ENCODE peak calls at places on chromosomes 1 and 21, in four cellular contexts. One of them, this sample, is unnamed.

GRCh38 chr1:164720329-164721036 is 161.5 kb downstream of the PBX1 start:
- DNase-seq in fibroblast of pulmonary artery: no peak
- DNase-seq in tibial artery: no peak
- DNase-seq in dorsolateral prefrontal cortex: no peak
- DNase-seq in this sample: peak

GRCh38 chr1:77044133-77044849 is 174.9 kb downstream of the PIGK start:
- DNase-seq in fibroblast of pulmonary artery: no peak
- DNase-seq in tibial artery: no peak
- DNase-seq in dorsolateral prefrontal cortex: no peak
- DNase-seq in this sample: no peak

GRCh38 chr1:93554883-93555872 is 107.3 kb downstream of the FNBP1L start:
- DNase-seq in fibroblast of pulmonary artery: peak
- DNase-seq in tibial artery: no peak
- DNase-seq in dorsolateral prefrontal cortex: no peak
- DNase-seq in this sample: no peak

GRCh38 chr1:41359211-41360073 is 1.8 kb upstream of the FOXO6 start:
- DNase-seq in fibroblast of pulmonary artery: peak
- DNase-seq in tibial artery: peak
- DNase-seq in dorsolateral prefrontal cortex: no peak
- DNase-seq in this sample: no peak

GRCh38 chr1:18302788-18303413 is 177.8 kb upstream of the KLHDC7A start:
- DNase-seq in fibroblast of pulmonary artery: no peak
- DNase-seq in tibial artery: no peak
- DNase-seq in dorsolateral prefrontal cortex: no peak
- DNase-seq in this sample: no peak

GRCh38 chr1:62438163-62438562 is 1.3 kb downstream of the USP1 start:
- DNase-seq in fibroblast of pulmonary artery: peak
- DNase-seq in tibial artery: no peak
- DNase-seq in dorsolateral prefrontal cortex: no peak
- DNase-seq in this sample: no peak

GRCh38 chr1:215682232-215682631 is 115.1 kb downstream of the KCTD3 start:
- DNase-seq in fibroblast of pulmonary artery: no peak
- DNase-seq in tibial artery: no peak
- DNase-seq in dorsolateral prefrontal cortex: no peak
- DNase-seq in this sample: no peak

GRCh38 chr1:51288578-51288977 is 41.8 kb downstream of the TTC39A start:
- DNase-seq in fibroblast of pulmonary artery: no peak
- DNase-seq in tibial artery: no peak
- DNase-seq in dorsolateral prefrontal cortex: no peak
- DNase-seq in this sample: no peak

GRCh38 chr1:159581422-159581821 is 6.2 kb upstream of the APCS start:
- DNase-seq in fibroblast of pulmonary artery: peak
- DNase-seq in tibial artery: no peak
- DNase-seq in dorsolateral prefrontal cortex: no peak
- DNase-seq in this sample: no peak

GRCh38 chr1:89069955-89070354 is 4.9 kb upstream of the GBP1 start:
- DNase-seq in fibroblast of pulmonary artery: peak
- DNase-seq in tibial artery: no peak
- DNase-seq in dorsolateral prefrontal cortex: no peak
- DNase-seq in this sample: no peak

GRCh38 chr1:43286115-43286514 is 734 bp upstream of the C1orf210 start:
- DNase-seq in fibroblast of pulmonary artery: no peak
- DNase-seq in tibial artery: no peak
- DNase-seq in dorsolateral prefrontal cortex: no peak
- DNase-seq in this sample: no peak

GRCh38 chr21:29334717-29335428 is 36.2 kb downstream of the BACH1 start:
- DNase-seq in fibroblast of pulmonary artery: peak
- DNase-seq in tibial artery: no peak
- DNase-seq in dorsolateral prefrontal cortex: no peak
- DNase-seq in this sample: peak

GRCh38 chr1:30322859-30323257 is 400.5 kb downstream of the MATN1 start:
- DNase-seq in fibroblast of pulmonary artery: no peak
- DNase-seq in tibial artery: peak
- DNase-seq in dorsolateral prefrontal cortex: no peak
- DNase-seq in this sample: no peak

GRCh38 chr1:99496067-99496466 is 149.8 kb upstream of the PALMD start:
- DNase-seq in fibroblast of pulmonary artery: no peak
- DNase-seq in tibial artery: no peak
- DNase-seq in dorsolateral prefrontal cortex: no peak
- DNase-seq in this sample: no peak

GRCh38 chr1:180157108-180157507 is 2.4 kb downstream of the QSOX1 start:
- DNase-seq in fibroblast of pulmonary artery: peak
- DNase-seq in tibial artery: no peak
- DNase-seq in dorsolateral prefrontal cortex: no peak
- DNase-seq in this sample: no peak

GRCh38 chr1:183590225-183591191 is at the start of gene NCF2:
- DNase-seq in fibroblast of pulmonary artery: peak
- DNase-seq in tibial artery: no peak
- DNase-seq in dorsolateral prefrontal cortex: no peak
- DNase-seq in this sample: no peak

GRCh38 chr1:183586897-183587296 is 3.4 kb downstream of the NCF2 start:
- DNase-seq in fibroblast of pulmonary artery: no peak
- DNase-seq in tibial artery: no peak
- DNase-seq in dorsolateral prefrontal cortex: no peak
- DNase-seq in this sample: no peak

GRCh38 chr1:183589836-183590224 is 429 bp downstream of the NCF2 start:
- DNase-seq in fibroblast of pulmonary artery: no peak
- DNase-seq in tibial artery: no peak
- DNase-seq in dorsolateral prefrontal cortex: no peak
- DNase-seq in this sample: no peak

GRCh38 chr1:183588827-183589226 is 1.4 kb downstream of the NCF2 start:
- DNase-seq in fibroblast of pulmonary artery: no peak
- DNase-seq in tibial artery: no peak
- DNase-seq in dorsolateral prefrontal cortex: no peak
- DNase-seq in this sample: no peak

GRCh38 chr1:183589384-183589783 is 875 bp downstream of the NCF2 start:
- DNase-seq in fibroblast of pulmonary artery: no peak
- DNase-seq in tibial artery: no peak
- DNase-seq in dorsolateral prefrontal cortex: no peak
- DNase-seq in this sample: no peak
- H3K4me3 ChIP-seq in fibroblast of pulmonary artery: no peak
- H3K4me3 ChIP-seq in tibial artery: no peak
- H3K4me3 ChIP-seq in dorsolateral prefrontal cortex: no peak
- H3K4me3 ChIP-seq in this sample: no peak

GRCh38 chr1:157691285-157691920 is 9.2 kb downstream of the FCRL3 start:
- DNase-seq in fibroblast of pulmonary artery: peak
- DNase-seq in tibial artery: no peak
- DNase-seq in dorsolateral prefrontal cortex: no peak
- DNase-seq in this sample: peak
- TF ChIP-seq CTCF in fibroblast of pulmonary artery: peak
- TF ChIP-seq CTCF in tibial artery: peak
- TF ChIP-seq CTCF in dorsolateral prefrontal cortex: peak
- TF ChIP-seq CTCF in this sample: peak

GRCh38 chr1:27044613-27045091 is 32.0 kb upstream of the TENT5B start:
- DNase-seq in fibroblast of pulmonary artery: peak
- DNase-seq in tibial artery: peak
- DNase-seq in dorsolateral prefrontal cortex: peak
- DNase-seq in this sample: peak
- H3K4me3 ChIP-seq in fibroblast of pulmonary artery: no peak
- H3K4me3 ChIP-seq in tibial artery: peak
- H3K4me3 ChIP-seq in dorsolateral prefrontal cortex: peak
- H3K4me3 ChIP-seq in this sample: no peak

DNA sequence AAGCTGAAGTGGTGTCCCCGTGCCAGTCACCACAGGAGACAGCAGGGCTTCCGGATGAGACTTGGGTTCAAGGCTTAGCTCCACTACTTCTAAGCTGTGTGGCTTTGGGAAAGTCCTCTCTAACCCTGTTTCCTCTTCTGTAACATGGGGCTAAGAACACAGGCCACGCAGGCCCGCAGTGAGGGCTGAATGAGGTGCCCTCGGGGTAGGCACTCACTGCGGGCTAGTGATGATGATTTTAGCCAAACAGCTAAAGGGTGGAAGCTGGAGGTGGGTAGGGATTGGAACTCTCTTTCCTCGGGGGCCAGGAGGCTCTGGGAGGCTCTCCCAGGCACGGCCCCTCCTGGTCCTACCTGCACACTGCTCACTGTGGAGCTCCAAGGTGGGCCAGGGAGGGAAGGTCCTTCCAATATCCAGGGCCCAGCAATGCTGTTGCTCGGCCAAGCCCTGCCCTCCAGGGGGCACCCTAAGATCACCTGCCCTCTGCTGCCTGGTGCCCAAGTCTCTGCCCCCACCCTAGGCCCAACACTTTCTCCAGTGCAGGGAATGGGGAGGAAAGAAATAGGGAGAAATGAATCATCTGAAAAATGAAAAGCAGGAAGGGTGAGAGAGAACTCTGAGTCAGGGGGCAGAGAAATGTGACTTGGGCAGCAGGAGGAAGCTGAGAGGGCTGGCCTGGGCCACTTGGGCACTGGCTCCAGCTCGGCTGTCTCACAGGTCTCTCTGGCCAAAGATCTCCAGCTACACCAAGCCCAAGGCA is 19.2 kb upstream of the EVA1B start:
- DNase-seq in fibroblast of pulmonary artery: peak
- DNase-seq in tibial artery: peak
- DNase-seq in dorsolateral prefrontal cortex: no peak
- DNase-seq in this sample: no peak
- TF ChIP-seq CTCF in fibroblast of pulmonary artery: peak
- TF ChIP-seq CTCF in tibial artery: peak
- TF ChIP-seq CTCF in dorsolateral prefrontal cortex: peak
- TF ChIP-seq CTCF in this sample: peak

GRCh38 chr1:14254184-14254583 is 344.3 kb upstream of the KAZN start:
- DNase-seq in fibroblast of pulmonary artery: no peak
- DNase-seq in tibial artery: no peak
- DNase-seq in dorsolateral prefrontal cortex: no peak
- DNase-seq in this sample: no peak
- H3K4me3 ChIP-seq in fibroblast of pulmonary artery: no peak
- H3K4me3 ChIP-seq in tibial artery: no peak
- H3K4me3 ChIP-seq in dorsolateral prefrontal cortex: no peak
- H3K4me3 ChIP-seq in this sample: no peak

This sample was measured in astrocyte of the cerebellum.